ENCODE peak calls at places on chromosomes 3 and 15, in nine cellular contexts. One of them, this sample, is unnamed.

GRCh38 chr3:133254151-133254550 is 145.7 kb upstream of the BFSP2 start:
- DNase-seq in germinal center: no peak
- DNase-seq in HFFc6: no peak
- DNase-seq in glutamatergic neuron: no peak
- DNase-seq in A172: no peak
- DNase-seq in HT1080: no peak
- DNase-seq in kidney glomerular epithelial cell: no peak
- DNase-seq in GM20000: no peak
- DNase-seq in activated T-cell treated with anti-CD3 and anti-CD28 coated beads for 1 hour: no peak
- DNase-seq in this sample: no peak

GRCh38 chr3:61690016-61690415 is 128.6 kb downstream of the PTPRG start:
- DNase-seq in germinal center: no peak
- DNase-seq in HFFc6: no peak
- DNase-seq in glutamatergic neuron: no peak
- DNase-seq in A172: no peak
- DNase-seq in HT1080: no peak
- DNase-seq in kidney glomerular epithelial cell: no peak
- DNase-seq in GM20000: no peak
- DNase-seq in activated T-cell treated with anti-CD3 and anti-CD28 coated beads for 1 hour: no peak
- DNase-seq in this sample: no peak

GRCh38 chr15:54915382-54915781 is 281.4 kb downstream of the RSL24D1 start:
- DNase-seq in germinal center: no peak
- DNase-seq in HFFc6: no peak
- DNase-seq in glutamatergic neuron: no peak
- DNase-seq in A172: no peak
- DNase-seq in HT1080: no peak
- DNase-seq in kidney glomerular epithelial cell: no peak
- DNase-seq in GM20000: no peak
- DNase-seq in activated T-cell treated with anti-CD3 and anti-CD28 coated beads for 1 hour: no peak
- DNase-seq in this sample: no peak

GRCh38 chr3:184176377-184177330 is 2.0 kb downstream of the AP2M1 start:
- DNase-seq in germinal center: no peak
- DNase-seq in HFFc6: peak
- DNase-seq in glutamatergic neuron: no peak
- DNase-seq in A172: peak
- DNase-seq in HT1080: peak
- DNase-seq in kidney glomerular epithelial cell: peak
- DNase-seq in GM20000: no peak
- DNase-seq in activated T-cell treated with anti-CD3 and anti-CD28 coated beads for 1 hour: no peak
- DNase-seq in this sample: peak

GRCh38 chr15:77369168-77369567 is 50.7 kb downstream of the PEAK1 start:
- DNase-seq in germinal center: no peak
- DNase-seq in HFFc6: peak
- DNase-seq in glutamatergic neuron: no peak
- DNase-seq in A172: no peak
- DNase-seq in HT1080: no peak
- DNase-seq in kidney glomerular epithelial cell: peak
- DNase-seq in GM20000: no peak
- DNase-seq in activated T-cell treated with anti-CD3 and anti-CD28 coated beads for 1 hour: no peak
- DNase-seq in this sample: no peak

GRCh38 chr15:62739082-62739481 is 303.5 kb upstream of the TPM1 start:
- DNase-seq in germinal center: no peak
- DNase-seq in HFFc6: peak
- DNase-seq in glutamatergic neuron: no peak
- DNase-seq in A172: peak
- DNase-seq in HT1080: peak
- DNase-seq in kidney glomerular epithelial cell: peak
- DNase-seq in GM20000: no peak
- DNase-seq in activated T-cell treated with anti-CD3 and anti-CD28 coated beads for 1 hour: no peak
- DNase-seq in this sample: peak

GRCh38 chr3:144380832-144381231 is 409.2 kb downstream of the DIPK2A start:
- DNase-seq in germinal center: no peak
- DNase-seq in HFFc6: no peak
- DNase-seq in glutamatergic neuron: no peak
- DNase-seq in A172: no peak
- DNase-seq in HT1080: no peak
- DNase-seq in kidney glomerular epithelial cell: no peak
- DNase-seq in GM20000: no peak
- DNase-seq in activated T-cell treated with anti-CD3 and anti-CD28 coated beads for 1 hour: no peak
- DNase-seq in this sample: no peak

GRCh38 chr3:194276768-194277546 is 74.2 kb downstream of the CPN2 start:
- DNase-seq in germinal center: no peak
- DNase-seq in HFFc6: no peak
- DNase-seq in glutamatergic neuron: peak
- DNase-seq in A172: peak
- DNase-seq in HT1080: no peak
- DNase-seq in kidney glomerular epithelial cell: no peak
- DNase-seq in GM20000: no peak
- DNase-seq in activated T-cell treated with anti-CD3 and anti-CD28 coated beads for 1 hour: no peak
- DNase-seq in this sample: peak